ENCODE peak calls at places on chromosome 3, in seven cellular contexts. I is fibroblast of lung, X is fibroblast of pulmonary artery, G is astrocyte of the spinal cord, W is AG04449, O is sigmoid colon, P is tibial artery. F is an unnamed sample.

GRCh38 chr3:106025151-106025722 is 156.4 kb upstream of the CBLB start:
- DNase-seq in G (peak), X (peak), W (no peak), I (peak), O (no peak), P (no peak), F (peak)

GRCh38 chr3:161339517-161340500 is 31.5 kb downstream of the SPTSSB start:
- DNase-seq in I (peak), O (no peak), X (no peak), P (no peak), W (no peak), G (no peak), F (no peak)

GRCh38 chr3:45599424-45599886 is 4.9 kb downstream of the LIMD1 start:
- DNase-seq in X (no peak), G (no peak), W (no peak), P (peak), I (no peak), O (no peak), F (no peak)

GRCh38 chr3:196629234-196629633 is 10.3 kb upstream of the NRROS start:
- DNase-seq in O (no peak), P (no peak), I (no peak), X (no peak), W (no peak), G (no peak), F (no peak)

GRCh38 chr3:152196782-152197181 is 71.9 kb upstream of the MBNL1 start:
- DNase-seq in W (no peak), G (no peak), O (no peak), I (no peak), P (no peak), X (no peak), F (no peak)

GRCh38 chr3:42892169-42892568 is 13.8 kb upstream of the ZNF662 start:
- DNase-seq in P (no peak), G (no peak), W (no peak), O (no peak), X (peak), I (peak), F (no peak)

GRCh38 chr3:117052356-117052755 is 342.8 kb downstream of the TUSC7 start:
- DNase-seq in X (peak), P (no peak), G (no peak), W (peak), I (peak), O (no peak), F (peak)

GRCh38 chr3:24519368-24520100 is 24.9 kb upstream of the THRB start:
- DNase-seq in G (no peak), W (no peak), O (no peak), P (no peak), I (no peak), X (no peak), F (peak)

GRCh38 chr3:143775401-143775970 is 72.8 kb downstream of the SLC9A9 start:
- DNase-seq in I (peak), P (no peak), G (peak), W (no peak), O (no peak), X (peak), F (peak)

GRCh38 chr3:149587383-149587782 is 70.4 kb downstream of the WWTR1 start:
- DNase-seq in X (no peak), I (no peak), O (no peak), G (no peak), P (no peak), W (no peak), F (no peak)

GRCh38 chr3:84904819-84905555 is 53.8 kb upstream of the CADM2 start:
- DNase-seq in W (no peak), O (no peak), I (no peak), G (no peak), P (no peak), X (no peak), F (no peak)

GRCh38 chr3:39332525-39332924 is 3.0 kb downstream of the CCR8 start:
- DNase-seq in W (no peak), P (no peak), O (no peak), I (no peak), X (no peak), G (no peak), F (no peak)

GRCh38 chr3:124760601-124761000 is 30.3 kb downstream of the UMPS start:
- DNase-seq in X (peak), G (peak), I (peak), O (no peak), W (peak), P (no peak), F (peak)

GRCh38 chr3:157388051-157388450 is 48.6 kb upstream of the PTX3 start:
- DNase-seq in I (no peak), P (no peak), X (no peak), O (no peak), W (no peak), G (no peak), F (peak)

GRCh38 chr3:175777495-175777894 is 918.4 kb downstream of the NAALADL2 start:
- DNase-seq in X (peak), G (peak), I (peak), P (no peak), O (no peak), W (no peak), F (no peak)

GRCh38 chr3:121473001-121473400 is 72.8 kb downstream of the POLQ start:
- DNase-seq in W (no peak), X (no peak), I (peak), G (no peak), O (no peak), P (no peak), F (no peak)

GRCh38 chr3:196971094-196971698 is 2.6 kb upstream of the PIGZ start:
- DNase-seq in I (no peak), X (no peak), G (no peak), O (no peak), P (no peak), W (no peak), F (no peak)

GRCh38 chr3:123658118-123658859 is 73.4 kb upstream of the HACD2 start:
- DNase-seq in P (peak), O (peak), G (peak), I (peak), X (peak), W (peak), F (peak)

GRCh38 chr3:35184775-35185174 is 454.6 kb upstream of the ARPP21 start:
- DNase-seq in G (peak), O (no peak), I (peak), X (peak), P (no peak), W (no peak), F (peak)

GRCh38 chr3:10344147-10344943 is 23.4 kb upstream of the SEC13 start:
- DNase-seq in W (no peak), P (no peak), X (peak), G (peak), I (peak), O (no peak), F (peak)

GRCh38 chr3:182399978-182400737 is 393.1 kb upstream of the ATP11B start:
- DNase-seq in X (no peak), G (no peak), I (peak), O (no peak), W (no peak), P (no peak), F (no peak)

GRCh38 chr3:39806820-39807219 is 2.6 kb upstream of the MYRIP start:
- DNase-seq in O (no peak), P (no peak), I (no peak), G (no peak), X (no peak), W (no peak), F (no peak)

GRCh38 chr3:52079958-52080357 is 23.6 kb upstream of the DUSP7 start:
- DNase-seq in I (no peak), X (no peak), G (no peak), W (no peak), P (no peak), O (no peak), F (no peak)

GRCh38 chr3:43957553-43957952 is 266.8 kb downstream of the ABHD5 start:
- DNase-seq in I (no peak), W (no peak), G (no peak), P (no peak), X (no peak), O (no peak), F (no peak)

GRCh38 chr3:143252931-143253330 is 133.4 kb downstream of the CHST2 start:
- DNase-seq in X (no peak), I (no peak), P (no peak), O (no peak), G (no peak), W (no peak), F (peak)

GRCh38 chr3:40841131-40841530 is 316.4 kb downstream of the ZNF621 start:
- DNase-seq in W (no peak), G (no peak), I (no peak), O (no peak), X (no peak), P (no peak), F (no peak)

GRCh38 chr3:172604895-172605646 is 81.8 kb upstream of the TNFSF10 start:
- DNase-seq in X (no peak), P (no peak), G (no peak), W (no peak), I (peak), O (no peak), F (no peak)

GRCh38 chr3:42884324-42884723 is 8.6 kb upstream of the CYP8B1 start:
- DNase-seq in X (no peak), I (no peak), W (no peak), G (no peak), O (no peak), P (no peak), F (no peak)

GRCh38 chr3:138079901-138080300 is 35.5 kb downstream of the DZIP1L start:
- DNase-seq in O (no peak), P (no peak), W (no peak), G (peak), I (no peak), X (no peak), F (no peak)

GRCh38 chr3:118970819-118971218 is 63.8 kb downstream of the IGSF11 start:
- DNase-seq in P (no peak), G (no peak), O (no peak), I (no peak), X (no peak), W (no peak), F (no peak)

GRCh38 chr3:146968204-146968651 is 363.1 kb upstream of the PLSCR5 start:
- DNase-seq in P (no peak), W (peak), G (peak), I (peak), X (peak), O (no peak), F (peak)

GRCh38 chr3:188943591-188943990 is 228.2 kb upstream of the TPRG1 start:
- DNase-seq in O (no peak), I (no peak), X (peak), W (no peak), P (no peak), G (no peak), F (peak)

GRCh38 chr3:41418961-41419691 is 219.8 kb downstream of the CTNNB1 start:
- DNase-seq in I (peak), O (no peak), W (peak), P (no peak), X (peak), G (peak), F (peak)

GRCh38 chr3:45761831-45762230 is 34.5 kb downstream of the SLC6A20 start:
- DNase-seq in G (no peak), P (no peak), O (no peak), W (no peak), I (no peak), X (no peak), F (no peak)

GRCh38 chr3:124246949-124247348 is 255.0 kb upstream of the ROPN1 start:
- DNase-seq in X (peak), O (no peak), I (peak), W (no peak), P (no peak), G (no peak), F (peak)

GRCh38 chr3:144105542-144105941 is 133.9 kb downstream of the DIPK2A start:
- DNase-seq in X (no peak), P (no peak), W (no peak), G (no peak), O (no peak), I (no peak), F (no peak)

GRCh38 chr3:121998588-121999473 is 23.2 kb downstream of the ILDR1 start:
- DNase-seq in P (no peak), O (no peak), X (no peak), I (no peak), G (no peak), W (no peak), F (no peak)

GRCh38 chr3:15796331-15796730 is 1.4 kb downstream of the ANKRD28 start:
- DNase-seq in W (no peak), P (no peak), O (no peak), X (peak), I (no peak), G (no peak), F (no peak)
- H3K4me3 ChIP-seq in W (peak), P (peak), O (peak), X (peak), I (peak), G (peak), F (peak)

GRCh38 chr3:12470680-12471079 is 13.6 kb upstream of the TSEN2 start:
- DNase-seq in P (no peak), W (no peak), O (no peak), I (no peak), G (no peak), X (no peak), F (no peak)

GRCh38 chr3:12472000-12472399 is 12.3 kb upstream of the TSEN2 start:
- DNase-seq in X (no peak), G (no peak), W (no peak), I (no peak), P (no peak), O (no peak), F (no peak)

GRCh38 chr3:12472796-12473195 is 11.5 kb upstream of the TSEN2 start:
- DNase-seq in I (no peak), W (no peak), O (peak), P (no peak), X (no peak), G (no peak), F (no peak)

GRCh38 chr3:12470111-12470510 is 14.2 kb upstream of the TSEN2 start:
- DNase-seq in I (peak), X (no peak), W (no peak), P (no peak), O (no peak), G (peak), F (peak)

GRCh38 chr3:12471228-12471627 is 13.1 kb upstream of the TSEN2 start:
- DNase-seq in I (no peak), G (no peak), X (no peak), O (no peak), W (no peak), P (no peak), F (no peak)
- TF ChIP-seq CTCF in I (no peak), G (no peak), X (no peak), O (no peak), W (no peak), P (no peak), F (no peak)

GRCh38 chr3:127135241-127136023 is 57.5 kb upstream of the PRR23E start:
- DNase-seq in X (peak), G (peak), W (no peak), P (peak), I (peak), O (no peak), F (peak)

GRCh38 chr3:127134466-127134865 is 58.5 kb upstream of the PRR23E start:
- DNase-seq in O (no peak), P (peak), G (no peak), X (no peak), I (no peak), W (no peak), F (no peak)

GRCh38 chr3:127133971-127134370 is 59.0 kb upstream of the PRR23E start:
- DNase-seq in W (no peak), I (no peak), X (no peak), O (no peak), G (no peak), P (peak), F (no peak)

GRCh38 chr3:127136024-127136600 is 56.8 kb upstream of the PRR23E start:
- DNase-seq in W (no peak), P (peak), G (no peak), O (peak), X (no peak), I (no peak), F (no peak)

DNA sequence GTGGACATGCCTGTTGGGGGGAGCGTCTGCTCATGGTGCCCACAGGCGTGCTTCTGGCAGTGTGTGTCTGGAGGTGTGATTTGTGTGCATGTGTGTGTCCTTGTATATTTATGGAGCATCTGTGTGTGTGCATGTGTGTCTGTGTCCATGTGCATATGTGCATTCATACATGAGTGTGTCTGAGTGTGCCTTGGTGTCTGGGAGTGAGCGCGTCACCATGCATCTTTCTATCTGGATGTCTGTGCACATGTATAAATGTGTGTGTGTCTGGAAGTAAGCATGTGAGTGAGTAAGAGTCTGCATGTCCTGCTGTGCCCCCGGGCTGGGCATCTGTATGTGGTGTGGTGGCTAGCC is 58.1 kb upstream of the PRR23E start:
- DNase-seq in W (no peak), X (no peak), P (no peak), I (no peak), G (no peak), O (no peak), F (no peak)
- H3K4me3 ChIP-seq in W (no peak), X (no peak), P (peak), I (no peak), G (no peak), O (peak), F (no peak)

DNA sequence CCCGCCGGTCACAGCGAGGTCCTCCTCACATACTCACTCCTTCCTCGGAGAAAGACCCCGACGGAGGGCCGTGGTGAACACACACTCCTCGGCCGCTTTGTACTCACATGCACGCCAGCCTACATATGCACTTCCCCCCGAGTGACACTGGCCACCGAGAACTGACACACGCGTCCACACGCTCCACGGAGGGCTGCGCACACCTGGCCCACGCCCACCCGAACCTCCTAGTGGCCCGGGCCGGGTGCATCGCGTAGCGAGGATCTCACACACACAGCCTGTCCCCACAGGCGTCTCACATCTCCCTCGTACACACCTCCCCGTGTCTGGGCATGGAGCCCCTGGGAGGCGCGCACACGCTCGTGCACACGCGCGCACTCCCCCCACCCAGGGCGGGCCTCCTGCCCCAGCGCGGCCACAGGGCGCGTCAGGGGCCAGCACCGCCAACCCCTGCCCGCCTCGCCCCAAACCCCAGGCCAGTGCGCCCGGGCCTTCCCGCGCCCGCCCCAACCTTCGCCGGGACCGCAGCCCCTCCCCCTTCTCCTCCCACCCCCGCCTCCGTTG is 392 bp upstream of the C3orf70 start:
- DNase-seq in X (no peak), O (no peak), W (no peak), I (no peak), P (peak), G (peak), F (no peak)
- TF ChIP-seq CTCF in X (no peak), O (no peak), W (no peak), I (no peak), P (no peak), G (no peak), F (no peak)

GRCh38 chr3:126390201-126390600 is 4.5 kb upstream of the CFAP100 start:
- DNase-seq in G (no peak), W (no peak), O (peak), P (peak), I (no peak), X (no peak), F (no peak)

GRCh38 chr3:126391631-126392030 is 3.1 kb upstream of the CFAP100 start:
- DNase-seq in O (peak), P (peak), X (no peak), I (no peak), W (no peak), G (no peak), F (no peak)

GRCh38 chr3:126390751-126391150 is 4.0 kb upstream of the CFAP100 start:
- DNase-seq in P (peak), X (no peak), I (no peak), O (peak), W (no peak), G (no peak), F (no peak)

GRCh38 chr3:126389792-126390142 is 4.9 kb upstream of the CFAP100 start:
- DNase-seq in P (no peak), W (no peak), O (peak), I (no peak), G (no peak), X (no peak), F (no peak)

GRCh38 chr3:126389112-126389791 is 5.5 kb upstream of the CFAP100 start:
- DNase-seq in X (peak), O (peak), I (peak), W (no peak), G (peak), P (peak), F (peak)
- H3K4me3 ChIP-seq in X (peak), O (peak), I (peak), W (peak), G (peak), P (peak), F (peak)

GRCh38 chr3:115085197-115085865 is 61.8 kb downstream of the ZBTB20 start:
- DNase-seq in P (no peak), W (no peak), X (no peak), G (no peak), O (no peak), I (no peak), F (no peak)
- TF ChIP-seq CTCF in P (no peak), W (no peak), X (peak), G (peak), O (no peak), I (peak), F (peak)

GRCh38 chr3:36451816-36452215 is 71.5 kb downstream of the STAC start:
- DNase-seq in P (no peak), X (no peak), I (no peak), W (no peak), O (no peak), G (no peak), F (no peak)

GRCh38 chr3:36446230-36446629 is 65.9 kb downstream of the STAC start:
- DNase-seq in X (no peak), G (peak), P (no peak), O (no peak), I (peak), W (no peak), F (peak)

GRCh38 chr3:36443042-36443686 is 62.9 kb downstream of the STAC start:
- DNase-seq in G (no peak), I (no peak), X (no peak), W (no peak), P (no peak), O (no peak), F (no peak)

GRCh38 chr3:36444909-36445308 is 64.6 kb downstream of the STAC start:
- DNase-seq in W (no peak), O (no peak), I (peak), P (no peak), G (peak), X (no peak), F (peak)

GRCh38 chr3:36447063-36447462 is 66.8 kb downstream of the STAC start:
- DNase-seq in X (no peak), O (no peak), W (no peak), P (no peak), G (no peak), I (no peak), F (peak)
- H3K4me3 ChIP-seq in X (no peak), O (no peak), W (no peak), P (no peak), G (no peak), I (no peak), F (no peak)

DNA sequence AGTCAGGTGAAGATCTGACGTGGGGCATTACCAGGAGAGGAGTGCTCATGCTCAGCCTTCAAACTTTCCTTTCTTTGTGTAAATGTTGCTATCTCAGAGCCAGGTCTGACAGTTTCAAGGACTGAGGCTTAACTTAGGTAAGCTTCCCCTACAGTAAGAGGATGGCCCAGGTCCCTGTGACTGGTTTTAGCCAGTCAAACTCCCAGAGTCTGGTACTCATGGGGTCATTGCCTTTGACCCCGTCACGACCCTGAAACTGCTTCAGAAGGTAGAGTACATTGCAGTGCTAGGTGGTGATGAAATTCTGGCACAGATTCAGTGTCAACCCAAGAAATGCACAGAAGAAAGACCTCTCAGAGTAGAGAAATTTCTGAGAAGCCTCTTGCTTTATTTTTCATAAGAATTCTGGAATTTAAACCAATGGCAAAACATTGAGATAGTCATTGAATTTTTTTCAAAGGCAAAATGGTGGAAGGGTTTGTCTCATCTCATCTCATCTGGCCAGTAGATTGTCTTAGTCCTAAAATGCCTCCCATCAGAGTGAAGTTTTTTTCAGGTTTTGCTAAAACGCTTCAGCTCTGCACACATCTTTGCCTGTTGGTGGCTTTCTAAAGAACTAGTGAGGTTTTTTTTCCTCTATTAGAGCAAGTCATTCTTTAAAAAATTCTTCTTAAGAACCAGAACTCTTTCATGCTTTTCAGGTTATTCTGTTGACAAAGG is 23.2 kb downstream of the ZBTB38 start:
- DNase-seq in G (no peak), I (no peak), O (no peak), P (no peak), X (peak), W (no peak), F (no peak)
- TF ChIP-seq CTCF in G (no peak), I (no peak), O (no peak), P (no peak), X (no peak), W (no peak), F (no peak)